ENCODE peak calls at places on chromosomes 12 and 14, in six cellular contexts. O, C, S, D, Q and L are unnamed samples.

GRCh38 chr14:95471526-95472304 is 44.7 kb downstream of the SYNE3 start:
- DNase-seq in O (no peak), C (no peak), S (no peak), D (no peak), Q (no peak), L (no peak)

GRCh38 chr14:30214456-30215090 is 286.9 kb upstream of the PRKD1 start:
- DNase-seq in O (peak; percentile 55), C (no peak), S (peak; percentile 72), D (peak; percentile 62), Q (peak; percentile 36), L (peak; percentile 8)

GRCh38 chr14:24139272-24139934 is 2.0 kb downstream of the EMC9 start:
- DNase-seq in O (no peak), C (no peak), S (no peak), D (peak; percentile 38), Q (no peak), L (no peak)

GRCh38 chr12:95790912-95791849 is 617 bp upstream of the NTN4 start:
- DNase-seq in O (peak; percentile 39), C (peak; percentile 62), S (peak; percentile 57), D (peak; percentile 84), Q (no peak), L (no peak)

GRCh38 chr12:106914796-106915634 is 40.7 kb upstream of the TMEM263 start:
- DNase-seq in O (no peak), C (no peak), S (no peak), D (no peak), Q (peak; percentile 60), L (peak; percentile 11)

GRCh38 chr12:114321524-114321923 is 84.4 kb downstream of the TBX5 start:
- DNase-seq in O (no peak), C (no peak), S (no peak), D (no peak), Q (no peak), L (no peak)

GRCh38 chr12:24754690-24755638 is 193.9 kb downstream of the BCAT1 start:
- DNase-seq in O (peak; percentile 93), C (no peak), S (no peak), D (no peak), Q (no peak), L (no peak)

GRCh38 chr12:31366104-31366621 is 40.2 kb upstream of the SINHCAF start:
- DNase-seq in O (no peak), C (no peak), S (no peak), D (no peak), Q (no peak), L (no peak)

GRCh38 chr12:12883369-12884001 is 7.9 kb upstream of the GPRC5A start:
- DNase-seq in O (peak; percentile 90), C (no peak), S (no peak), D (peak; percentile 94), Q (no peak), L (no peak)

GRCh38 chr14:56262530-56262929 is 144.3 kb downstream of the PELI2 start:
- DNase-seq in O (no peak), C (no peak), S (no peak), D (no peak), Q (no peak), L (no peak)

GRCh38 chr14:49992901-49993335 is 100.0 kb downstream of the ARF6 start:
- DNase-seq in O (no peak), C (no peak), S (no peak), D (peak; percentile 88), Q (no peak), L (no peak)

GRCh38 chr12:48936379-48936979 is 11.2 kb upstream of the FKBP11 start:
- DNase-seq in O (peak; percentile 17), C (peak; percentile 86), S (peak; percentile 90), D (peak; percentile 72), Q (peak; percentile 62), L (peak; percentile 77)

GRCh38 chr12:76299536-76300296 is 48.5 kb downstream of the BBS10 start:
- DNase-seq in O (no peak), C (no peak), S (peak; percentile 66), D (peak; percentile 20), Q (no peak), L (no peak)

GRCh38 chr14:103863245-103863644 is 15.9 kb upstream of the PPP1R13B start:
- DNase-seq in O (no peak), C (no peak), S (no peak), D (no peak), Q (no peak), L (no peak)

GRCh38 chr12:28051516-28052456 is 79.3 kb upstream of the PTHLH start:
- DNase-seq in O (no peak), C (no peak), S (no peak), D (no peak), Q (no peak), L (peak; percentile 15)

GRCh38 chr14:38405851-38406630 is 150.1 kb upstream of the CLEC14A start:
- DNase-seq in O (no peak), C (peak; percentile 39), S (peak; percentile 60), D (peak; percentile 0), Q (no peak), L (no peak)

GRCh38 chr14:77067632-77068514 is 30.2 kb upstream of the CIPC start:
- DNase-seq in O (peak; percentile 54), C (peak; percentile 85), S (peak; percentile 80), D (peak; percentile 79), Q (peak; percentile 36), L (peak; percentile 57)

GRCh38 chr14:74049886-74050495 is 30.8 kb downstream of the BBOF1 start:
- DNase-seq in O (no peak), C (no peak), S (no peak), D (no peak), Q (no peak), L (no peak)

GRCh38 chr12:122610911-122611310 is 83.9 kb downstream of the KNTC1 start:
- DNase-seq in O (no peak), C (no peak), S (no peak), D (no peak), Q (no peak), L (no peak)

GRCh38 chr12:90152897-90153624 is 444.4 kb upstream of the ATP2B1 start:
- DNase-seq in O (no peak), C (peak; percentile 50), S (peak; percentile 54), D (no peak), Q (no peak), L (peak; percentile 92)

GRCh38 chr12:118337194-118337838 is 35.4 kb downstream of the TAOK3 start:
- DNase-seq in O (no peak), C (no peak), S (no peak), D (peak; percentile 57), Q (no peak), L (no peak)

GRCh38 chr12:42482820-42483533 is 106.6 kb downstream of the PRICKLE1 start:
- DNase-seq in O (peak; percentile 56), C (peak; percentile 86), S (peak; percentile 94), D (peak; percentile 67), Q (peak; percentile 63), L (no peak)

GRCh38 chr14:105162374-105162979 is 6.1 kb downstream of the JAG2 start:
- DNase-seq in O (no peak), C (no peak), S (no peak), D (no peak), Q (no peak), L (peak; percentile 15)

DNA sequence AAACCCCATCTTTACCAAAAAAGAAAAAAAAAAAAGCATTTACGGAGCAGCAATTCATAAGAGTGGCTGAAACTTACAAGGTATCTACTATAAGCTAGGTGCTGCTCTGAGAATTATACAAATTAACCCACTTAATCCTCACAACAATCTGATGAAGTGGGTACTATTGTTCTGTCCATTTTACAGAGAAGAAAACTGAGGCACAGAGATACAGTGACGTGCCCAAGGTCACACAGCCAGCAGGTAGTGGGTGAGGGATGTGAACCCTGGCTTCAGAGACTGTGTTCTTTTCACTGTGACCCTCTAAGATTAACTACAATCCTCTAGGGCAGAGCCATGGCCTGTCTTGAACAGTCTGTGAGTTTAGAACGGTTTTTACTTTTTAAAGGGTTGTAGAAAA is 3.3 kb downstream of the DDX54 start:
- DNase-seq in O (no peak), C (no peak), S (no peak), D (no peak), Q (no peak), L (no peak)
- H3K4me2 ChIP-seq in O (no peak overlapping the region), C (no peak overlapping the region), S (no peak overlapping the region), D (no peak overlapping the region), Q (no peak overlapping the region), L (peak overlapping the region; percentile 26)

GRCh38 chr12:101743242-101743641 is 4.0 kb upstream of the SYCP3 start:
- DNase-seq in O (no peak), C (no peak), S (no peak), D (no peak), Q (no peak), L (no peak)

GRCh38 chr12:101740980-101741379 is 1.7 kb upstream of the SYCP3 start:
- DNase-seq in O (no peak), C (no peak), S (no peak), D (no peak), Q (no peak), L (no peak)

GRCh38 chr12:101745481-101745880 is 6.2 kb upstream of the SYCP3 start:
- DNase-seq in O (no peak), C (no peak), S (no peak), D (no peak), Q (no peak), L (no peak)

GRCh38 chr12:101746661-101747060 is 7.4 kb upstream of the SYCP3 start:
- DNase-seq in O (no peak), C (no peak), S (no peak), D (no peak), Q (no peak), L (no peak)

DNA sequence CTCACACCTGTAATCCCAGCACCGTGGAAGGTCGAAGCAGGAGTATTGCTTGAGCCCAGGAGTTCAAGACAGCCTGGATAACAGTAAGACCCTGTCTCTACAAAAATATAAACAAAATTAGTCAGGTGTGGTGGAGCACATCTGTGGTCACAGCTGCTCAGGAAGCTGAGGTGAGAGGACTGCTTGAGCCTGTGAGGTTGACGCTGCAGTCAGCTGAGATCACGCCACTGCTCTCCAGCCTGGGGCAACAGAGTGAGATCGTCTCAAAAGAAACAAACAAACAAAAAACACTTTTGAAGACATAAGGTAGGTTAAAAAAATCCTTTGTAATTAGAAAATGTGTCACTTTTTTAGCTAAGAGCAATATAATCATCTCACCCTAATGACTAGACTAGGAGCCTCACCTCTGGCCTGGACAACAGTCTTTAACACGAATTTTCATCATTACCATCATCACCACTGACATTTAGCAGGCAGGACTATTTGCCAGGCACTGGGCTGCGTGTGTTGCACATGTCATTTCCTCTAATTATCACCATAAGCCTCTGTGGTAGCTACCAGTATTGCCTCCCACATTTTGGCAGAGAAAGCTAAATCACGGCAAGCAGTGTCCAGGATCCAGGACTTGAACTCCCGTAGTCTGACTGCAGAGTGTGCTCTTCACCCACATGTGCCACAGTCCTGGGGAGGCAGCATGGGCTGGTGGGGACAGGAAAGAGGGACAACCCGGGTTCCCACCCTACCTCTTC is 4.6 kb upstream of the SYCP3 start:
- DNase-seq in O (no peak), C (no peak), S (peak; percentile 4), D (no peak), Q (peak; percentile 92), L (peak; percentile 22)
- TF ChIP-seq CTCF in O (no peak), C (peak; percentile 16), S (no peak), D (no peak), Q (peak; percentile 68), L (no peak)

DNA sequence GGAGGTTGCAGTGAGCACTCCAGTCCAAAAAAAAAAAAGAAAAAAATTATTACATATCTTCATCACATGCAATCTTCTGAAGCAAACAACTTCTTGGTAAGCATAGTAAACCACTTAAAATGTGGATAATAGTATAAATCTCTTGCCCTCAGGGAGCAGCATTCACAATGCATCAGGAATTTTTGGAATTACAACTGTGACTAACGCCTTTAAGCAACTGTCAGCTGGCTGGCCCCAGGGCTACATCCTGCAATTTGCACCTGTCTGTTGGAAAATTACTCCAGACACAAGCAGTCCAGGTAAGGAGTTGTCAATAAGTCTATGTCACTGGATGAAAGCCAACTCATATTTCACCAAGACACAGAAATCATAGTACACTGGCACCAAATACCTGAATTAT is 5.5 kb upstream of the SLC7A7 start:
- DNase-seq in O (peak; percentile 63), C (no peak), S (no peak), D (peak; percentile 28), Q (no peak), L (no peak)
- H3K4me2 ChIP-seq in O (no peak overlapping the region), C (no peak overlapping the region), S (no peak overlapping the region), D (peak overlapping the region; percentile 79), Q (no peak overlapping the region), L (no peak overlapping the region)

GRCh38 chr14:69260979-69261605 is 1.1 kb downstream of the GALNT16 start:
- DNase-seq in O (no peak), C (peak; percentile 75), S (peak; percentile 79), D (peak; percentile 43), Q (peak; percentile 25), L (no peak)
- TF ChIP-seq CTCF in O (peak; percentile 49), C (peak; percentile 90), S (peak; percentile 82), D (peak; percentile 68), Q (peak; percentile 51), L (peak; percentile 7)